ENCODE peak calls at places on chromosomes 3 and 15, in eight cellular contexts. F is left lung, X is astrocyte, J is GM10248, Y is nephron progenitor cell, P is tibial artery, N is HFFc6, W is breast epithelium. T is an unnamed sample.

GRCh38 chr15:35206060-35206675 is 121.1 kb upstream of the NANOGP8 start:
- DNase-seq in F (no peak), X (no peak), J (peak), Y (no peak), P (no peak), N (peak), W (no peak), T (no peak)

GRCh38 chr3:50364573-50365079 is 5.3 kb upstream of the TMEM115 start:
- DNase-seq in F (peak), X (peak), J (no peak), Y (no peak), P (no peak), N (no peak), W (no peak), T (peak)

GRCh38 chr15:51263726-51264125 is 74.7 kb downstream of the CYP19A1 start:
- DNase-seq in F (no peak), X (no peak), J (no peak), Y (no peak), P (no peak), N (no peak), W (no peak), T (no peak)

GRCh38 chr15:65385868-65386253 is 8.1 kb upstream of the IGDCC3 start:
- DNase-seq in F (no peak), X (no peak), J (no peak), Y (no peak), P (peak), N (no peak), W (no peak), T (no peak)

GRCh38 chr3:174958671-174959328 is 99.7 kb downstream of the NAALADL2 start:
- DNase-seq in F (no peak), X (no peak), J (no peak), Y (no peak), P (no peak), N (peak), W (no peak), T (no peak)

GRCh38 chr15:96335429-96335807 is 4.9 kb downstream of the NR2F2 start:
- DNase-seq in F (no peak), X (peak), J (no peak), Y (no peak), P (no peak), N (no peak), W (no peak), T (no peak)

GRCh38 chr3:13853978-13854296 is 25.9 kb downstream of the WNT7A start:
- DNase-seq in F (no peak), X (no peak), J (no peak), Y (no peak), P (no peak), N (no peak), W (no peak), T (no peak)

GRCh38 chr3:111237906-111238305 is 166.3 kb downstream of the NECTIN3 start:
- DNase-seq in F (no peak), X (peak), J (no peak), Y (no peak), P (no peak), N (peak), W (no peak), T (no peak)

GRCh38 chr15:73882761-73883419 is 9.5 kb downstream of the TBC1D21 start:
- DNase-seq in F (no peak), X (no peak), J (no peak), Y (no peak), P (peak), N (no peak), W (no peak), T (no peak)

GRCh38 chr15:91316123-91316522 is 216.1 kb downstream of the SV2B start:
- DNase-seq in F (no peak), X (no peak), J (no peak), Y (no peak), P (no peak), N (no peak), W (no peak), T (no peak)

GRCh38 chr3:156760333-156760732 is 65.8 kb upstream of the LEKR1 start:
- DNase-seq in F (no peak), X (no peak), J (peak), Y (no peak), P (no peak), N (no peak), W (no peak), T (no peak)

GRCh38 chr3:126983653-126984390 is 907 bp downstream of the PLXNA1 start:
- DNase-seq in F (peak), X (no peak), J (peak), Y (peak), P (no peak), N (no peak), W (no peak), T (no peak)

GRCh38 chr3:64550745-64551144 is 137.1 kb downstream of the ADAMTS9 start:
- DNase-seq in F (peak), X (no peak), J (no peak), Y (no peak), P (no peak), N (no peak), W (no peak), T (no peak)

GRCh38 chr3:139655880-139656279 is 21.9 kb downstream of the NMNAT3 start:
- DNase-seq in F (no peak), X (no peak), J (no peak), Y (no peak), P (no peak), N (no peak), W (no peak), T (no peak)

GRCh38 chr15:92112180-92112579 is 258.7 kb downstream of the SLCO3A1 start:
- DNase-seq in F (no peak), X (peak), J (no peak), Y (no peak), P (no peak), N (no peak), W (no peak), T (no peak)

GRCh38 chr15:77656294-77656693 is 23.6 kb upstream of the LINGO1 start:
- DNase-seq in F (peak), X (no peak), J (no peak), Y (no peak), P (no peak), N (no peak), W (no peak), T (no peak)

GRCh38 chr3:135513106-135514063 is 452.1 kb upstream of the PPP2R3A start:
- DNase-seq in F (no peak), X (peak), J (no peak), Y (no peak), P (no peak), N (peak), W (no peak), T (no peak)

GRCh38 chr3:173737167-173737808 is 339.7 kb downstream of the NLGN1 start:
- DNase-seq in F (no peak), X (no peak), J (no peak), Y (no peak), P (no peak), N (no peak), W (no peak), T (no peak)

GRCh38 chr15:60087561-60087960 is 83.5 kb downstream of the FOXB1 start:
- DNase-seq in F (no peak), X (peak), J (no peak), Y (no peak), P (no peak), N (no peak), W (no peak), T (no peak)

GRCh38 chr3:15656342-15656741 is 54.8 kb downstream of the BTD start:
- DNase-seq in F (no peak), X (no peak), J (no peak), Y (no peak), P (no peak), N (no peak), W (no peak), T (no peak)

GRCh38 chr3:160869825-160870224 is 113.8 kb downstream of the PPM1L start:
- DNase-seq in F (no peak), X (no peak), J (no peak), Y (no peak), P (peak), N (peak), W (peak), T (no peak)

GRCh38 chr3:19688767-19689166 is 245.2 kb downstream of the EFHB start:
- DNase-seq in F (no peak), X (no peak), J (no peak), Y (no peak), P (no peak), N (no peak), W (no peak), T (no peak)

GRCh38 chr3:184387174-184387714 is 7.4 kb downstream of the CHRD start:
- DNase-seq in F (no peak), X (no peak), J (no peak), Y (no peak), P (no peak), N (no peak), W (no peak), T (no peak)

GRCh38 chr3:184389384-184389783 is 9.5 kb downstream of the CHRD start:
- DNase-seq in F (peak), X (no peak), J (no peak), Y (peak), P (peak), N (no peak), W (no peak), T (no peak)

GRCh38 chr3:184389935-184390528 is 10.2 kb downstream of the CHRD start:
- DNase-seq in F (no peak), X (no peak), J (no peak), Y (no peak), P (no peak), N (no peak), W (no peak), T (no peak)

GRCh38 chr3:184388164-184388935 is 8.5 kb downstream of the CHRD start:
- DNase-seq in F (peak), X (no peak), J (no peak), Y (no peak), P (no peak), N (no peak), W (no peak), T (no peak)

GRCh38 chr3:184388936-184389230 is 9.0 kb downstream of the CHRD start:
- DNase-seq in F (no peak), X (no peak), J (no peak), Y (no peak), P (no peak), N (no peak), W (no peak), T (no peak)
- TF ChIP-seq CTCF in F (no peak), X (no peak), J (no peak), Y (no peak), P (no peak), N (no peak), W (no peak), T (no peak)

DNA sequence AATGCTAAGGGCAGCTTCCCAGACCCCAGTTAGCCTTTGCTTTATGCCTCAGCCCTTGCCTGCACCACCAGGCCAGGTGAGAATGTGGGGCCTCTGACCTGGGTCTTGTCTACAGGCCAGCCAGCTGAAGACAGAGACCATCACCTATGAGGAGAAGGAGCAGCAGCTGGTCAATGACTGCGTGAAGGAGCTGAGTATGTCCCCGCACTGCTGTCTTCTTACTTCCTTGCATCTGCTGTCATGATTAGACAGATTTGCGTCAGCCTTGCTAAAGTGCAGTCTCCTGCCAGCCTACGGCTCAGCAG is 74.6 kb downstream of the CCK start:
- DNase-seq in F (no peak), X (no peak), J (no peak), Y (no peak), P (no peak), N (no peak), W (no peak), T (no peak)
- TF ChIP-seq CTCF in F (no peak), X (no peak), J (no peak), Y (no peak), P (no peak), N (peak), W (peak), T (no peak)

GRCh38 chr3:121152573-121152972 is 244.6 kb downstream of the STXBP5L start:
- DNase-seq in F (no peak), X (peak), J (no peak), Y (no peak), P (no peak), N (peak), W (no peak), T (no peak)
- TF ChIP-seq CTCF in F (no peak), X (peak), J (no peak), Y (peak), P (no peak), N (peak), W (no peak), T (no peak)

DNA sequence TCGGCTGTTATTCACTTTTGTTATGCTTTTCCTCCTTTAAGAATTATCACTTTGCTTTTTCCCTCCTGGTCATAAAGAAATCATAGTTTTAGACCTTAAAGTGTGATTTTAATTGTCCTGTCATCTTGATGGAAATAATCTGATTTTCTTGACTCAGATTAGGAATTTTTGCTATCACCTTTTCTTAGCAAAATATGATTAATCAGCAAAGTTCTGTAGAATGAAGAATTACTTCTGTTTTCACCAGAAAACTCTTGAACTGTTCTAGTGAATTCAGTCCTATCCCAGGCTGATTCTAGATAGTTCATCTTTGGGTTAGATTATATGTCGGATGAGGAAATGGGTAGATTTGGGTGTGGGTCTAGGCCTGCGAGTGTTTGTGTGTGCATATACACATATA is 12.2 kb downstream of the CMSS1 start:
- DNase-seq in F (no peak), X (no peak), J (no peak), Y (no peak), P (no peak), N (no peak), W (no peak), T (no peak)
- TF ChIP-seq CTCF in F (no peak), X (no peak), J (no peak), Y (no peak), P (no peak), N (no peak), W (no peak), T (no peak)

DNA sequence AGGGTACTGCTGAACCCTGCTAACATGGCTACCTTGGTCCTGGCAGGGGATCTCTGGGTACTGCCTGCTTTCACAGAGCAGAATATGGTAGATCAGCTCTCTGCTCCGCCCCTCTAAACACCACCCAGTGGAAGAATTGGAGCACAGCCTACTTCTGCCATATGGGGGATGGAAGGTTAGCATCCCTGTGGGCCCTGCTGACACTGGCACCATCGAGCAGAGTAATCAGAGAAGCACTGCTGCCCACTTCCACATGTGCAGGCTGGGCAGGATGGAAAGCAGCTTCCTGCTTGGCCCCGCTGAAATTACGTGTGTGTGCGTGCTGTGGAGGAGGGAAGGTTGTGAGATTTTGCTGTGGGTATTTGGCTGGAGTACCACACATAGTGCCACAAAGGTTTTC is 24.8 kb downstream of the CCR1 start:
- DNase-seq in F (peak), X (no peak), J (no peak), Y (no peak), P (no peak), N (no peak), W (no peak), T (no peak)
- TF ChIP-seq CTCF in F (no peak), X (no peak), J (no peak), Y (no peak), P (no peak), N (no peak), W (no peak), T (no peak)

DNA sequence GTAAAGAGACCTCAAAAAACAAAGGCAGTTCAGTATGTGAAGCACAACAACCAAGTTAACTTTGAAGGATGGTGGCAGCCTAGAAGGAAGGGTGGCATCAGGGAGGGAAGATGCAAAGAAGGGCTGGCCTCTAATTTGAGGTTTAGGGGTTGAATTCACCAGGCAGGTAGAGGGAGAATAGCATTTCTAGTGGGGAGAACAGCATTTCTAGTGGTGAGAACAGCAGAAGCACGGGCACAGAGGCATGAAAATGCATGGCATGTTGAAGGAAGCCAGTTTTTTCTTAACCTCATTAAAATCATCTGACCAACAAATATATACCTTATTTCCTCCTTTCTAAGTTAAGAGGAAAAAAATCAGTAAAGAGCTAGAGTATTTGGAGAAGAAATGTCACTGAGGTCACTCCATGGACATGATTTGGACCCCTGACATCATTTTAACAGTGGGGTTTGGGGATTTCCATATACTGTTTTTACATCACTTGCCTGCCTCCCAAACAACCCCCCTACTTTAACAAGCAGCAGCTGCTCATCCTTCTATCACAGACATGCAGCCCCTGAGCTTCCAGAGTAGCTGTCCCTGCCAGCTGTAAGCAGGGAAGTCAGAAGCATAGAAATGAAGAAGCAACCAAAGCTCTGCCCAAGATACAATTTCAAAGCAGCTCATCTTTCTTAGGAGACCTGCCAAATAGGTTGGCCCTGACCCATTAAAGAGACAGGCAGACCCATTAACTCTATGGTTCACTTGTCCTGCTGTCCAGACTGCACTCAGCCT is 2.4 kb upstream of the POPDC2 start:
- DNase-seq in F (no peak), X (no peak), J (no peak), Y (no peak), P (no peak), N (peak), W (no peak), T (no peak)
- TF ChIP-seq CTCF in F (no peak), X (no peak), J (no peak), Y (no peak), P (no peak), N (peak), W (no peak), T (no peak)

GRCh38 chr15:63722144-63722543 is 111.6 kb downstream of the HERC1 start:
- DNase-seq in F (no peak), X (no peak), J (no peak), Y (no peak), P (no peak), N (peak), W (no peak), T (no peak)

GRCh38 chr15:63727542-63727941 is 106.2 kb downstream of the HERC1 start:
- DNase-seq in F (no peak), X (no peak), J (no peak), Y (no peak), P (no peak), N (no peak), W (no peak), T (no peak)

GRCh38 chr15:63726491-63726890 is 107.3 kb downstream of the HERC1 start:
- DNase-seq in F (no peak), X (peak), J (no peak), Y (no peak), P (no peak), N (no peak), W (no peak), T (no peak)

GRCh38 chr15:63729115-63729884 is 104.4 kb downstream of the HERC1 start:
- DNase-seq in F (no peak), X (no peak), J (no peak), Y (no peak), P (no peak), N (no peak), W (no peak), T (no peak)

DNA sequence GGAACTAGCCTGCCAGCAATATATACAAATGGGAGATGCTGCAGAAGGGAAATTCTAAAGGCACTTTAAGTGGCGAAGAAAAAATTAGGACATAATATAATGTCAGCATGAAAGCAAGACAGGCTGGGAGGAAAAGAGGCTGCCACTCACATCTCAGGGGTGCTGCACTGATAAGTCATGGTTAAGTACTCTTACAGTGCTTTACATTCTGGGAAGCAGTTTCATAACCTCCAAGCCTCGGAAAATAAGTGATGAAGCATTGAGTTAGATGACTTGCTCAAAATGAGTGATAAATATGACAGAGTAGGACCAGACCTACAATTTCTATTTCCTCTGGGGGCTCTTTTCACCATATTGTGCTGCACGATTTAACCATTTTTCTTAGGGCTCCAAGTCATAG is 109.0 kb downstream of the HERC1 start:
- DNase-seq in F (no peak), X (no peak), J (no peak), Y (no peak), P (no peak), N (no peak), W (no peak), T (no peak)
- TF ChIP-seq CTCF in F (no peak), X (no peak), J (no peak), Y (no peak), P (no peak), N (no peak), W (no peak), T (no peak)

DNA sequence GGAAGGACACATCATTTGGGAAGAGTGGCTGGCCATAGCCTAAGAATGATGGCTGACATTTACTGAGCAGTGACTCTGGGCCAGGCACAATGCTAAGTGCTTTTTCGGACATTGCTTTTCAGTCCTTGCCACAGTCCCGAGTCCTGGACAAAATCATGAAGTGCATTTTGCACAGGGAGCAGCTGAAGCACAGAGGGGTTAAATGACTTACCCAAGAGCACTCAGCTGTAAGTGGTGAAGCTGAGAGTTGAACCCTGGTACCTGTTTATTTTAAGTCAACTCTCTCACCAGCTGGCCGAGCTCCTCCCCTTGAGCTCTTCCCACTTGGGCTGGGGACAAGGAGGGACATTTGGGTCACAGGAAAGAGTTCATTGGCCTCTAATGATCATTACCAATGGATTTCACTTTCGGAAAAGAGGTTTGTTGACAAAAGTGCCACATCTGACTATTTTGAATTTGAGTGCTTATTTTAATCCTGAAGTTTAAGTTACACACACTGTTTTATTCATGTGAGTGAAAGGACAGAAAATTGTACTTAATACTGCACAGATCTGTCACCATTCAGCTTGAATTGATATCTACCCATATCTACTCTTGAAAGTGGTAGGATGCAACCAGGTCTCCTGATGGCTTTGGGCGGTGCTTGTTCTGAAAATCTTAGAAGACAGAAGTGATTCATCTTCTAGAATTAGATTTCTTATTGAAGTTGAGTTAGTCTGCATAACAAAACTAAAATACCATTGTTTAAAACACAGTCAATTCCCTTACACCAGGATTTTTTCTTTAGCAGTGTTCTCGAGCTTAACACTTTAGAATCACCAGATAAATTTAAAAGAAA is 368.7 kb upstream of the PROK2 start:
- DNase-seq in F (no peak), X (no peak), J (no peak), Y (no peak), P (no peak), N (no peak), W (no peak), T (no peak)
- TF ChIP-seq CTCF in F (no peak), X (no peak), J (no peak), Y (no peak), P (no peak), N (no peak), W (no peak), T (no peak)

GRCh38 chr3:43032217-43032545 is 53.1 kb downstream of the GASK1A start:
- DNase-seq in F (no peak), X (no peak), J (no peak), Y (no peak), P (no peak), N (no peak), W (no peak), T (no peak)
- TF ChIP-seq CTCF in F (no peak), X (no peak), J (no peak), Y (no peak), P (no peak), N (no peak), W (no peak), T (no peak)